ENCODE peak calls at places on chromosome 14, in nine cellular contexts. One of them, this sample, is unnamed.

GRCh38 chr14:93648440-93649168 is 139.7 kb downstream of the PRIMA1 start:
- DNase-seq in psoas muscle: no peak
- DNase-seq in adrenal gland: no peak
- DNase-seq in astrocyte of the cerebellum: no peak
- DNase-seq in retinal pigment epithelial cell: no peak
- DNase-seq in RWPE2: no peak
- DNase-seq in hepatocyte: peak; percentile 55
- DNase-seq in stomach: no peak
- DNase-seq in fibroblast of lung: no peak
- DNase-seq in this sample: no peak

GRCh38 chr14:86714153-86714552 is 1184.2 kb downstream of the FLRT2 start:
- DNase-seq in astrocyte of the cerebellum: no peak
- DNase-seq in RWPE2: no peak
- DNase-seq in fibroblast of lung: no peak
- DNase-seq in hepatocyte: no peak
- DNase-seq in adrenal gland: no peak
- DNase-seq in stomach: no peak
- DNase-seq in psoas muscle: no peak
- DNase-seq in retinal pigment epithelial cell: no peak
- DNase-seq in this sample: no peak

GRCh38 chr14:22188346-22188745 is 400.7 kb downstream of the DAD1 start:
- DNase-seq in hepatocyte: no peak
- DNase-seq in retinal pigment epithelial cell: no peak
- DNase-seq in astrocyte of the cerebellum: no peak
- DNase-seq in stomach: no peak
- DNase-seq in RWPE2: no peak
- DNase-seq in fibroblast of lung: peak; percentile 75
- DNase-seq in psoas muscle: no peak
- DNase-seq in adrenal gland: no peak
- DNase-seq in this sample: no peak

GRCh38 chr14:65304963-65305362 is 107.6 kb upstream of the FUT8 start:
- DNase-seq in hepatocyte: no peak
- DNase-seq in retinal pigment epithelial cell: no peak
- DNase-seq in stomach: no peak
- DNase-seq in fibroblast of lung: no peak
- DNase-seq in astrocyte of the cerebellum: no peak
- DNase-seq in adrenal gland: no peak
- DNase-seq in RWPE2: no peak
- DNase-seq in psoas muscle: no peak
- DNase-seq in this sample: no peak

GRCh38 chr14:96632363-96632758 is 130.2 kb downstream of the PAPOLA start:
- DNase-seq in RWPE2: no peak
- DNase-seq in psoas muscle: no peak
- DNase-seq in adrenal gland: no peak
- DNase-seq in astrocyte of the cerebellum: no peak
- DNase-seq in retinal pigment epithelial cell: no peak
- DNase-seq in hepatocyte: no peak
- DNase-seq in stomach: no peak
- DNase-seq in fibroblast of lung: no peak
- DNase-seq in this sample: no peak

GRCh38 chr14:102499401-102500189 is 10.0 kb downstream of the ANKRD9 start:
- DNase-seq in hepatocyte: no peak
- DNase-seq in retinal pigment epithelial cell: no peak
- DNase-seq in fibroblast of lung: no peak
- DNase-seq in psoas muscle: peak; percentile 84
- DNase-seq in adrenal gland: no peak
- DNase-seq in astrocyte of the cerebellum: no peak
- DNase-seq in RWPE2: peak; percentile 71
- DNase-seq in stomach: no peak
- DNase-seq in this sample: no peak

GRCh38 chr14:74934476-74935339 is 11.6 kb upstream of the RPS6KL1 start:
- DNase-seq in psoas muscle: no peak
- DNase-seq in adrenal gland: no peak
- DNase-seq in retinal pigment epithelial cell: no peak
- DNase-seq in astrocyte of the cerebellum: no peak
- DNase-seq in stomach: no peak
- DNase-seq in RWPE2: no peak
- DNase-seq in hepatocyte: no peak
- DNase-seq in fibroblast of lung: peak; percentile 75
- DNase-seq in this sample: no peak

GRCh38 chr14:24246765-24247212 is 4.4 kb upstream of the TINF2 start:
- DNase-seq in stomach: no peak
- DNase-seq in astrocyte of the cerebellum: no peak
- DNase-seq in retinal pigment epithelial cell: no peak
- DNase-seq in RWPE2: no peak
- DNase-seq in adrenal gland: no peak
- DNase-seq in psoas muscle: no peak
- DNase-seq in fibroblast of lung: no peak
- DNase-seq in hepatocyte: no peak
- DNase-seq in this sample: no peak

GRCh38 chr14:24063263-24063836 is 8.0 kb upstream of the CPNE6 start:
- DNase-seq in retinal pigment epithelial cell: no peak
- DNase-seq in psoas muscle: no peak
- DNase-seq in fibroblast of lung: no peak
- DNase-seq in astrocyte of the cerebellum: no peak
- DNase-seq in hepatocyte: no peak
- DNase-seq in RWPE2: peak; percentile 64
- DNase-seq in stomach: no peak
- DNase-seq in adrenal gland: peak; percentile 59
- DNase-seq in this sample: no peak

GRCh38 chr14:84036863-84037262 is 1493.1 kb upstream of the FLRT2 start:
- DNase-seq in fibroblast of lung: peak; percentile 62
- DNase-seq in stomach: no peak
- DNase-seq in hepatocyte: no peak
- DNase-seq in retinal pigment epithelial cell: no peak
- DNase-seq in RWPE2: no peak
- DNase-seq in adrenal gland: no peak
- DNase-seq in astrocyte of the cerebellum: peak; percentile 13
- DNase-seq in psoas muscle: no peak
- DNase-seq in this sample: no peak

GRCh38 chr14:104353921-104354701 is 215.7 kb downstream of the KIF26A start:
- DNase-seq in adrenal gland: peak; percentile 43
- DNase-seq in RWPE2: no peak
- DNase-seq in fibroblast of lung: no peak
- DNase-seq in stomach: peak; percentile 24
- DNase-seq in retinal pigment epithelial cell: no peak
- DNase-seq in hepatocyte: no peak
- DNase-seq in psoas muscle: peak; percentile 37
- DNase-seq in astrocyte of the cerebellum: no peak
- DNase-seq in this sample: peak; percentile 20

GRCh38 chr14:51085007-51085406 is 9.9 kb downstream of the TRIM9 start:
- DNase-seq in RWPE2: no peak
- DNase-seq in adrenal gland: no peak
- DNase-seq in psoas muscle: no peak
- DNase-seq in stomach: no peak
- DNase-seq in fibroblast of lung: no peak
- DNase-seq in astrocyte of the cerebellum: no peak
- DNase-seq in retinal pigment epithelial cell: no peak
- DNase-seq in hepatocyte: no peak
- DNase-seq in this sample: no peak

GRCh38 chr14:35808076-35808657 is 928 bp downstream of the RALGAPA1 start:
- DNase-seq in stomach: peak; percentile 38
- DNase-seq in astrocyte of the cerebellum: no peak
- DNase-seq in adrenal gland: no peak
- DNase-seq in RWPE2: no peak
- DNase-seq in psoas muscle: no peak
- DNase-seq in retinal pigment epithelial cell: no peak
- DNase-seq in hepatocyte: peak; percentile 45
- DNase-seq in fibroblast of lung: no peak
- DNase-seq in this sample: no peak

GRCh38 chr14:104223101-104223809 is 84.9 kb downstream of the KIF26A start:
- DNase-seq in fibroblast of lung: no peak
- DNase-seq in psoas muscle: peak; percentile 46
- DNase-seq in stomach: no peak
- DNase-seq in retinal pigment epithelial cell: no peak
- DNase-seq in RWPE2: no peak
- DNase-seq in astrocyte of the cerebellum: no peak
- DNase-seq in adrenal gland: peak; percentile 89
- DNase-seq in hepatocyte: peak; percentile 67
- DNase-seq in this sample: peak; percentile 84

GRCh38 chr14:67335781-67336180 is 23.8 kb downstream of the ATP6V1D start:
- DNase-seq in stomach: no peak
- DNase-seq in adrenal gland: no peak
- DNase-seq in hepatocyte: peak; percentile 51
- DNase-seq in astrocyte of the cerebellum: no peak
- DNase-seq in psoas muscle: no peak
- DNase-seq in RWPE2: no peak
- DNase-seq in retinal pigment epithelial cell: no peak
- DNase-seq in fibroblast of lung: peak; percentile 38
- DNase-seq in this sample: no peak

GRCh38 chr14:104917992-104918391 is 6.7 kb upstream of the PLD4 start:
- DNase-seq in fibroblast of lung: no peak
- DNase-seq in stomach: no peak
- DNase-seq in adrenal gland: no peak
- DNase-seq in retinal pigment epithelial cell: no peak
- DNase-seq in astrocyte of the cerebellum: no peak
- DNase-seq in hepatocyte: no peak
- DNase-seq in psoas muscle: no peak
- DNase-seq in RWPE2: no peak
- DNase-seq in this sample: no peak

GRCh38 chr14:94646481-94646880 is 34.3 kb downstream of the SERPINA3 start:
- DNase-seq in psoas muscle: no peak
- DNase-seq in stomach: no peak
- DNase-seq in hepatocyte: no peak
- DNase-seq in RWPE2: no peak
- DNase-seq in astrocyte of the cerebellum: peak; percentile 56
- DNase-seq in fibroblast of lung: no peak
- DNase-seq in retinal pigment epithelial cell: no peak
- DNase-seq in adrenal gland: peak; percentile 8
- DNase-seq in this sample: no peak

GRCh38 chr14:96762650-96763049 is 34.5 kb upstream of the VRK1 start:
- DNase-seq in RWPE2: no peak
- DNase-seq in fibroblast of lung: peak; percentile 59
- DNase-seq in retinal pigment epithelial cell: peak; percentile 10
- DNase-seq in hepatocyte: peak; percentile 70
- DNase-seq in astrocyte of the cerebellum: no peak
- DNase-seq in stomach: no peak
- DNase-seq in adrenal gland: no peak
- DNase-seq in psoas muscle: no peak
- DNase-seq in this sample: no peak

GRCh38 chr14:29489911-29490310 is 437.7 kb downstream of the PRKD1 start:
- DNase-seq in astrocyte of the cerebellum: no peak
- DNase-seq in adrenal gland: no peak
- DNase-seq in RWPE2: no peak
- DNase-seq in fibroblast of lung: no peak
- DNase-seq in psoas muscle: no peak
- DNase-seq in stomach: no peak
- DNase-seq in retinal pigment epithelial cell: no peak
- DNase-seq in hepatocyte: no peak
- DNase-seq in this sample: no peak

DNA sequence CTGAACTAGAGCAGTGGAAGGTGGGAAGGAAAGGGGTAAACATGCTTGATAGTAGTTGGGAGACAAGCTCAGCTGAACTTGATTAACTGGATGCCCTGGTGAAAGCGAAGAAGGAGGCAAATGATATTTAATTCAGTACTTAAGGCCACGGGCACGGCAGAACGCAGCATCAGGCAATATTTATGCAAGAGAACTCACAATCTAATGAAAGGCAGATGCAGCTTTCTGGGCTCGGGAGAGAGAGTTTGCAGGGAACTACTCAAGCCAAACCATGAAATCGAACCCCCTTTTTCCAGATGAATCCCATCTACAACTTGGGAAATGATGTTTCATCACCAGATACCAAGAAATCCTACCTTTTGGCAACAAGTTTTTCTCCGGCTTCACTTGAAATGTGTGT is 3.5 kb upstream of the CNIH1 start:
- DNase-seq in stomach: no peak
- DNase-seq in adrenal gland: no peak
- DNase-seq in RWPE2: no peak
- DNase-seq in astrocyte of the cerebellum: no peak
- DNase-seq in hepatocyte: no peak
- DNase-seq in psoas muscle: no peak
- DNase-seq in retinal pigment epithelial cell: no peak
- DNase-seq in fibroblast of lung: no peak
- DNase-seq in this sample: no peak
- H3K4me3 ChIP-seq in stomach: no peak overlapping the region
- H3K4me3 ChIP-seq in adrenal gland: no peak overlapping the region
- H3K4me3 ChIP-seq in RWPE2: no peak overlapping the region
- H3K4me3 ChIP-seq in astrocyte of the cerebellum: no peak overlapping the region
- H3K4me3 ChIP-seq in hepatocyte: no peak overlapping the region
- H3K4me3 ChIP-seq in psoas muscle: no peak overlapping the region
- H3K4me3 ChIP-seq in retinal pigment epithelial cell: no peak overlapping the region
- H3K4me3 ChIP-seq in fibroblast of lung: no peak overlapping the region
- H3K4me3 ChIP-seq in this sample: no peak overlapping the region

DNA sequence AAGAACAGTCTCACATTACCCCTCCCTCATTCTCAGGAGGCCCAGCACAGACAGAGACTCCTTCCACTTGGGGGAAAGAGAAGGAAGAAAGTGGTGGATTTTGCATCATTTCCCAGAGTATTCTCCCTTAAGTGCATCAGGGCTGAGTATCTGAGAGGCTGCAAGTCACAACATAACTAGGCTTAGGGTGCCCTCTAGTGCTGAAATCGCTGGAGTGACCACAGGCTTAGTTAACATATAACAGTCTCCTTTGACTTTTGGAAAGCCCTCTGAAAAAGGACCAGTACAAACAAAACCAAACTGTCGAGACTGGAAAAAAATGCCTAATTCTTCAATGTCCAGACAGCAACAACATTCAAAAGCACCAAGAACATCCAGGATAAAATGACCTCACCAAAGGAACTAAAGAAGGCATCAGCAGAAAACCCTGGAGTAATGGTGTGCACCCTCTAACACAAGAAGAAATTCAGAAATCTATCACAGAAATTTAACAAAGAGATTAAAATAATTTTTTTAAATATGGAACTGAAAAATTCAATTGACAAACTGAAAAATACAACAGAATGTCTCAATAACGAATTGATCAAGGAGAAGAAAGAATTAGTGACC is 412.3 kb downstream of the RPS29 start:
- DNase-seq in adrenal gland: peak; percentile 89
- DNase-seq in retinal pigment epithelial cell: peak; percentile 37
- DNase-seq in stomach: peak; percentile 61
- DNase-seq in astrocyte of the cerebellum: peak; percentile 72
- DNase-seq in hepatocyte: peak; percentile 84
- DNase-seq in RWPE2: no peak
- DNase-seq in fibroblast of lung: peak; percentile 79
- DNase-seq in psoas muscle: no peak
- DNase-seq in this sample: no peak
- TF ChIP-seq CTCF in adrenal gland: peak; percentile 67
- TF ChIP-seq CTCF in retinal pigment epithelial cell: peak; percentile 72
- TF ChIP-seq CTCF in stomach: peak; percentile 6
- TF ChIP-seq CTCF in astrocyte of the cerebellum: peak; percentile 77
- TF ChIP-seq CTCF in hepatocyte: peak; percentile 69
- TF ChIP-seq CTCF in RWPE2: peak; percentile 87
- TF ChIP-seq CTCF in fibroblast of lung: peak; percentile 73
- TF ChIP-seq CTCF in psoas muscle: no peak
- TF ChIP-seq CTCF in this sample: no peak

GRCh38 chr14:21102472-21103164 is 1.8 kb downstream of the TMEM253 start:
- DNase-seq in fibroblast of lung: no peak
- DNase-seq in retinal pigment epithelial cell: no peak
- DNase-seq in RWPE2: no peak
- DNase-seq in stomach: no peak
- DNase-seq in astrocyte of the cerebellum: no peak
- DNase-seq in hepatocyte: no peak
- DNase-seq in adrenal gland: no peak
- DNase-seq in psoas muscle: no peak
- DNase-seq in this sample: no peak
- H3K4me3 ChIP-seq in fibroblast of lung: peak overlapping the region; percentile 80
- H3K4me3 ChIP-seq in retinal pigment epithelial cell: peak overlapping the region; percentile 80
- H3K4me3 ChIP-seq in RWPE2: peak overlapping the region; percentile 39
- H3K4me3 ChIP-seq in stomach: no peak overlapping the region
- H3K4me3 ChIP-seq in astrocyte of the cerebellum: peak overlapping the region; percentile 61
- H3K4me3 ChIP-seq in hepatocyte: no peak overlapping the region
- H3K4me3 ChIP-seq in adrenal gland: no peak overlapping the region
- H3K4me3 ChIP-seq in psoas muscle: peak overlapping the region; percentile 94
- H3K4me3 ChIP-seq in this sample: no peak overlapping the region

GRCh38 chr14:59776468-59776867 is 94.1 kb downstream of the RTN1 start:
- DNase-seq in stomach: no peak
- DNase-seq in hepatocyte: no peak
- DNase-seq in psoas muscle: no peak
- DNase-seq in RWPE2: no peak
- DNase-seq in retinal pigment epithelial cell: no peak
- DNase-seq in astrocyte of the cerebellum: no peak
- DNase-seq in fibroblast of lung: no peak
- DNase-seq in adrenal gland: no peak
- DNase-seq in this sample: no peak
- TF ChIP-seq CTCF in stomach: no peak
- TF ChIP-seq CTCF in hepatocyte: no peak
- TF ChIP-seq CTCF in psoas muscle: no peak
- TF ChIP-seq CTCF in RWPE2: no peak
- TF ChIP-seq CTCF in retinal pigment epithelial cell: no peak
- TF ChIP-seq CTCF in astrocyte of the cerebellum: no peak
- TF ChIP-seq CTCF in fibroblast of lung: no peak
- TF ChIP-seq CTCF in adrenal gland: no peak
- TF ChIP-seq CTCF in this sample: no peak